ENCODE peak calls at places on chromosomes 12 and 14, in eight cellular contexts. X is WTC11; N is aorta; O is body of pancreas; H is HEK293T; Y is T47D; M is fibroblast of lung; G is activated CD4-positive, alpha-beta T cell treated with anti-CD3 and anti-CD28 coated beads, Interleukin-2, amount 50 U/mL, for 24 hours. Z is an unnamed sample.

GRCh38 chr12:127810026-127810425 is 456.9 kb upstream of the TMEM132C start:
- DNase-seq in X (no peak), N (no peak), O (no peak), H (no peak), Y (no peak), M (peak), G (no peak), Z (no peak)

GRCh38 chr14:94125659-94126418 is 3.6 kb downstream of the IFI27L2 start:
- DNase-seq in X (no peak), N (no peak), O (no peak), H (no peak), Y (no peak), M (no peak), G (no peak), Z (no peak)

GRCh38 chr14:68677476-68677875 is 115.4 kb downstream of the ZFP36L1 start:
- DNase-seq in X (no peak), N (no peak), O (no peak), H (no peak), Y (no peak), M (no peak), G (no peak), Z (no peak)

GRCh38 chr12:105860556-105861207 is 278.1 kb downstream of the NUAK1 start:
- DNase-seq in X (no peak), N (no peak), O (no peak), H (no peak), Y (no peak), M (no peak), G (no peak), Z (no peak)

GRCh38 chr12:26719852-26720251 is 113.1 kb downstream of the ITPR2 start:
- DNase-seq in X (no peak), N (no peak), O (no peak), H (no peak), Y (no peak), M (no peak), G (no peak), Z (no peak)

GRCh38 chr12:104669851-104670337 is 213.1 kb downstream of the CHST11 start:
- DNase-seq in X (no peak), N (no peak), O (no peak), H (no peak), Y (no peak), M (peak), G (no peak), Z (no peak)

GRCh38 chr14:104281768-104282301 is 143.4 kb downstream of the KIF26A start:
- DNase-seq in X (no peak), N (peak), O (peak), H (no peak), Y (no peak), M (no peak), G (no peak), Z (no peak)

GRCh38 chr12:131543040-131543439 is 167.8 kb upstream of the SFSWAP start:
- DNase-seq in X (no peak), N (no peak), O (no peak), H (no peak), Y (no peak), M (no peak), G (no peak), Z (no peak)

GRCh38 chr12:126069549-126070165 is 1004.4 kb downstream of the AACS start:
- DNase-seq in X (peak), N (no peak), O (peak), H (peak), Y (no peak), M (peak), G (peak), Z (peak)

GRCh38 chr14:71062581-71063303 is 155.5 kb downstream of the PCNX1 start:
- DNase-seq in X (no peak), N (no peak), O (no peak), H (no peak), Y (no peak), M (peak), G (no peak), Z (no peak)

GRCh38 chr12:109752117-109753053 is 38.8 kb downstream of the FAM222A start:
- DNase-seq in X (peak), N (peak), O (no peak), H (no peak), Y (no peak), M (no peak), G (no peak), Z (no peak)

GRCh38 chr14:22838631-22839041 is 2.3 kb downstream of the MMP14 start:
- DNase-seq in X (no peak), N (peak), O (no peak), H (no peak), Y (no peak), M (peak), G (no peak), Z (no peak)

GRCh38 chr12:24496755-24497154 is 452.1 kb downstream of the BCAT1 start:
- DNase-seq in X (no peak), N (no peak), O (no peak), H (no peak), Y (no peak), M (peak), G (no peak), Z (no peak)

GRCh38 chr14:58899317-58899713 is 261.6 kb downstream of the DACT1 start:
- DNase-seq in X (no peak), N (no peak), O (no peak), H (no peak), Y (no peak), M (peak), G (no peak), Z (no peak)

GRCh38 chr12:11884661-11885060 is 186.1 kb upstream of the BCL2L14 start:
- DNase-seq in X (no peak), N (no peak), O (no peak), H (no peak), Y (no peak), M (no peak), G (no peak), Z (no peak)

GRCh38 chr14:46490150-46490769 is 161.3 kb downstream of the RPL10L start:
- DNase-seq in X (peak), N (no peak), O (no peak), H (peak), Y (no peak), M (no peak), G (no peak), Z (no peak)

GRCh38 chr12:10186299-10186698 is 7.5 kb downstream of the TMEM52B start:
- DNase-seq in X (no peak), N (no peak), O (no peak), H (no peak), Y (no peak), M (no peak), G (no peak), Z (peak)

Z was measured in mucosa of gallbladder.